ENCODE peak calls at places on chromosomes 3 and 15, in nine cellular contexts. E, C, G, P, R, B, D, F and U are unnamed samples. For H3K4me1 and H3K27me3, the result is how much of the 10 kb centered on the place peaks cover.

GRCh38 chr15:73822998-73823397 is 50.4 kb upstream of the TBC1D21 start:
- DNase-seq in R (no peak), P (no peak), E (no peak), B (no peak), G (peak), C (no peak), F (peak), D (no peak), U (no peak)

GRCh38 chr3:62368705-62369475 is 4.5 kb downstream of the FEZF2 start:
- DNase-seq in E (no peak), G (no peak), P (no peak), D (no peak), B (no peak), F (no peak), R (no peak), C (no peak), U (no peak)

GRCh38 chr3:55801676-55802075 is 314.6 kb upstream of the WNT5A start:
- DNase-seq in G (no peak), E (no peak), B (no peak), D (no peak), R (no peak), F (no peak), C (no peak), P (no peak), U (no peak)

GRCh38 chr3:177208746-177209145 is 11.5 kb upstream of the TBL1XR1 start:
- DNase-seq in D (no peak), C (no peak), F (no peak), G (no peak), R (no peak), P (no peak), B (no peak), E (no peak), U (no peak)

GRCh38 chr3:99504258-99504657 is 134.1 kb upstream of the COL8A1 start:
- DNase-seq in E (no peak), C (no peak), R (no peak), D (no peak), G (peak), B (no peak), P (no peak), F (no peak), U (no peak)

GRCh38 chr3:99242271-99242670 is 340.8 kb upstream of the DCBLD2 start:
- DNase-seq in G (peak), P (no peak), R (no peak), F (no peak), B (no peak), D (no peak), C (no peak), E (no peak), U (no peak)

GRCh38 chr15:48717458-48717857 is 71.9 kb upstream of the FBN1 start:
- DNase-seq in C (no peak), B (no peak), G (peak), P (no peak), D (no peak), F (no peak), R (no peak), E (no peak), U (no peak)

GRCh38 chr3:53140575-53141467 is 10.6 kb upstream of the RFT1 start:
- DNase-seq in R (no peak), B (no peak), P (no peak), F (no peak), E (no peak), G (peak), D (no peak), C (no peak), U (no peak)

GRCh38 chr3:32862247-32863013 is 44.6 kb downstream of the TRIM71 start:
- DNase-seq in C (no peak), D (no peak), G (no peak), P (no peak), B (no peak), R (no peak), F (no peak), E (no peak), U (no peak)

GRCh38 chr15:70193734-70194133 is 96.0 kb upstream of the TLE3 start:
- DNase-seq in E (no peak), F (no peak), B (no peak), D (no peak), G (no peak), P (no peak), R (no peak), C (no peak), U (peak)
- H3K4me1 ChIP-seq in E (under half), F (under half), B (under half), D (under half), G (under half), P (under half), R (under half), C (under half), U (under half)

GRCh38 chr3:127820871-127821853 is 1.2 kb downstream of the MGLL start:
- DNase-seq in C (no peak), G (peak), R (no peak), P (no peak), D (no peak), F (no peak), B (no peak), E (no peak), U (no peak)

GRCh38 chr3:127823590-127823857 is 1.2 kb upstream of the MGLL start:
- DNase-seq in C (no peak), P (no peak), F (no peak), E (no peak), B (no peak), G (no peak), R (no peak), D (no peak), U (no peak)

GRCh38 chr3:127824151-127824825 is 2.0 kb upstream of the MGLL start:
- DNase-seq in G (no peak), R (no peak), P (no peak), F (no peak), B (no peak), C (no peak), D (no peak), E (no peak), U (no peak)

GRCh38 chr3:127822166-127822835 is at the start of gene MGLL:
- DNase-seq in G (peak), R (no peak), D (no peak), E (no peak), P (no peak), C (no peak), F (peak), B (no peak), U (peak)

DNA sequence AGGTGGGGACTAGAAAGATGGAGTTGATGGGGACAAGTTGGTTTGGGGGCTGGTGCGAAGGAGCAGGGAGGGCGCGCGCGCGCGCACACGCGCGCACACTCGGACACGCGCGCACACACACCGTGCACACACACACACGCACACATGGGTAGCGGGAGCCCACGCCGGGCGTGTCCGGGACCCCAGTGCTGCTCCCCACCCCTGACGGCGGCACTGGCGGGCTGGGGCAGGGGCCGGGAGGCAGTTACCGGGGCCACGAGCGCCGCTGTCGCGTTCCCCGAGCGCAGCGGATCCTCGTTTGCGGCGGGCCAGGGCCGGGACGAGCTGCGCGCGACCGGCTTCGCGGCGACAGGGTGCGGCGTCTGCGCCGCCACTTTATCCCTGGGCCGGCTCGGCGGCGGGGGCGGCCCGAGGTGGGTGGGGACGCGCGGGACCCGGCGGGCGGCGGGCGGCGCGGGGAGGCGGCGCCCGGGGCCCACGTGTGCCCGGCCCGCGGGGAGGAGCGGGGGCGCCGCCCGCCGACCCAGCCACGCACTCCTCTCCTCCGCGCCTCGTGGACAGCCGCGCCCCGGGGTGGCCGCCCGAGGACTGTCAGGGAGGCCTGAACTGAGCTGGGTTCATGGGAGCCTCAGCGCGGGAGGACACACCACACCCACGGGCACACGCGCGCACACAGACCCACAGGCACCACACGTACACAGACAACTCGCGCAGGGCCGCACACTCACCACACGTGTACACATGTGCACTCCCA is 698 bp upstream of the MGLL start:
- DNase-seq in F (peak), E (no peak), B (no peak), D (no peak), G (peak), R (no peak), C (peak), P (no peak), U (peak)
- TF ChIP-seq POLR2A in F (peak), E (peak), B (no peak), D (peak), G (no peak), R (no peak), C (peak), P (no peak), U (no peak)

GRCh38 chr3:5238545-5238944 is 51.0 kb downstream of the EDEM1 start:
- DNase-seq in B (no peak), G (no peak), E (no peak), F (no peak), D (no peak), P (no peak), R (no peak), C (no peak), U (no peak)

GRCh38 chr3:5235655-5236054 is 48.1 kb downstream of the EDEM1 start:
- DNase-seq in C (no peak), D (no peak), P (no peak), R (no peak), F (no peak), E (no peak), B (no peak), G (no peak), U (no peak)

GRCh38 chr3:5240740-5241139 is 53.2 kb downstream of the EDEM1 start:
- DNase-seq in G (no peak), P (no peak), E (no peak), D (no peak), F (no peak), C (no peak), B (no peak), R (no peak), U (no peak)

GRCh38 chr3:5239602-5240001 is 52.1 kb downstream of the EDEM1 start:
- DNase-seq in P (no peak), G (peak), R (no peak), B (no peak), C (no peak), F (no peak), D (no peak), E (no peak), U (no peak)
- H3K27me3 ChIP-seq in P (under half), G (under half), R (under half), B (under half), C (under half), F (under half), D (under half), E (under half), U (under half)

DNA sequence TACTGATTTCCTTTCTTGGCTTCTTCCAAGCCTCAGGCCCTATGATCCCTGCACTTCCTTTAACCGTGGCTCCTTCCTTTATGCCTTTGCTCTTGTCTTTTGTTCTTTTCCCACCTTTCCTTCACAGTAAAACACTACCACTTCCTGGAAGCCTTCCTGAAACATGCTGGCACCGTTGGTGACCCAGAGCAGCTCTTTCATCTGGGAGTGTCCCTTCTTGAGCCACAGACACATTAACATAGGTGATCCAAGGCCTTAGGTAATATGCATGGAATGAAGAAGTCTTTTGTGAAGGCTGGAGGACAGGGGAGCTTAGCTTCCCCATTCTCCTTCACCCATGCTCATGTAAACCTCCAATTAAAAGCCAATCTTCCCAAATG is 39.4 kb downstream of the AMOTL2 start:
- DNase-seq in G (no peak), B (no peak), P (no peak), F (no peak), R (no peak), E (no peak), C (no peak), D (no peak), U (no peak)
- H3K4me1 ChIP-seq in G (under half), B (half or more), P (under half), F (under half), R (under half), E (under half), C (under half), D (under half), U (under half)

GRCh38 chr3:196711838-196712513 is at the start of the genes CEP19 and PIGX:
- DNase-seq in P (peak), D (peak), G (peak), C (peak), F (peak), R (peak), B (peak), E (peak), U (peak)

GRCh38 chr3:196708467-196708866 is 3.6 kb downstream of the CEP19 start:
- DNase-seq in E (no peak), B (no peak), D (no peak), C (no peak), P (no peak), F (no peak), G (no peak), R (no peak), U (no peak)

GRCh38 chr3:196707566-196707965 is 4.5 kb downstream of the CEP19 start:
- DNase-seq in E (no peak), F (no peak), B (no peak), C (no peak), R (no peak), G (no peak), P (no peak), D (no peak), U (no peak)

DNA sequence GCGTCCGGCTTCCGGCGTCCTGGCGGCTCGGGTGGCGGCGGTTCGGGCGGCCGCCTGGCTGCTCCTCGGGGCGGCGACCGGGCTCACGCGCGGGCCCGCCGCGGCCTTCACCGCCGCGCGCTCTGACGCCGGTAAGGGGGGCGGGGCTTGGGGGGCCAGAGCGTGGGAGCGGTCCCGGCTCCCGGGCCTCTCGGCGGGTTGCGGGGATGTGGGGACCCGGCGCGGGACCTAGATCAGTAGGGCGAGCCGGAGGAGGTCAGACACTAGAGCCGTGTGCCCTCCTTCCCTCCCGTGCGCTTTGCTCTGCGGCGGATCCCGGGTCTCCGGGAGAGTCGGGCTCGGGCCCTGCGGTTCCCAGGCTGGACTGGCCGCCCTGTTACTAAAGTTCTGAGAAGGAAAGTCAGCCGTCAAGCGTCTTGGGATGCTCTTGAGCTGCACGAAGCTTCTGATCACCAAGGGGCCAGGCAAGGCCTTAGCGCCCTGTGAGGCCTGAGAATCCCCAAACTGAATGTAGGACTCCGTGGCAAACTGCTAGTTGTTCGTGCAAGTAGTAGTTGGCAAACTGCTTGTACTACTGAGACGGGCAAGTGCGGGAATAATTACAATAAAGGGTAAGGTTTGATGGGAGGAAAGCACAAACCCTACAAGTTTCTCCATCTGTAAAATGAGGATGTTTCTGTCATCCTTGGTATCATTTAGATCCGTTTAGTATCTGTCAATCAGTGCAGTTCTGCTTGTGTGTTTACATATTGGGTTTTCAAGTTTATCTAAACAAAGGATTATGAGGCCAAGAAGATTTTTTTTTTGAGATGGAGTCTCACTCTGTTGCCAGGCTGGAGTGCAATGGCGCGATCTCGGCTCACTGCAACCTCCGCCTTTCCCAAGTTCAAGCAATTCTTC is 587 bp downstream of the PIGX start:
- DNase-seq in D (no peak), C (peak), F (peak), E (peak), P (no peak), G (peak), B (no peak), R (peak), U (peak)
- TF ChIP-seq POLR2A in D (no peak), C (peak), F (no peak), E (no peak), P (no peak), G (no peak), B (no peak), R (no peak), U (peak)

DNA sequence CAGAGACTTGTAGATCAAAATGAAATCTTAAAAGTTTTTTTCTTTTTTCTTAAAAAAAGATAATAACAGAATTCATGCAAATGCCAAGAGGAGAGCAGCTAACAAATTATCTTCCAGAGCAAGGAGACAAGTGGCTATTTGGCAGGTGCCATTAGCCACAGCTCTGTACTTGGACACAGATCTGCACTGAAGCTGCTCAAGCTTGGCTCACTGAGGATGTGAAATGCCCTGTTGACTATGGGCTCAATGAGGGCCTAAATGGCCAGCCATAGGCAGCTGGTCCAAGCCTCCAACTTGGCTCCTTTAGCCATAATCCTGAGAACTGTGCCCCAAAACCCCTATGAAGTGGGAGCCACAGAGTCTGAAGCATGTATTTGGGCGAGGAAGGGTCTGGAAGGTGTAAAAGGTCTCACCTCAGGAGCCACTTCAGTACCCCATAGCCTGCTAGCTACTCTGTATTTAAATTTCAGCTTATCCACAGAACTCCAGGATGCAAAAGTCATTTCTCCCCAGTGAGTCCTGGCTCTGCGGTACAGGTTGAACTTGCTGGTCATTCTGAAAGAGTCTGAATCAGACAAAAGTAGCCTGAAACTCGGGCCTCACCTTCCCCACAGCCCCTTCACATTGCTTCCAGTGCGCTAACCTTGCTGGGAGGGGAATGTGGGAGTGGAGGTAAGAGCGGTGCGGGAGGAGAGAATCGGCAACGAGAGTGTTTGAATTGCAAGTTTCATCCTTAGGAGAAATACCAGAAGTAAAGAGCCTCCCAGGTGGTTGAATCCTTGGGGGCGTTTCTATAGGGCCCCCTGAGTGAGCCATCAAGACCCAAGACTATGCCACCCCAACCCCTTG is 48.0 kb downstream of the ZIC4 start:
- DNase-seq in B (no peak), E (no peak), D (no peak), F (no peak), P (no peak), C (no peak), G (no peak), R (no peak), U (no peak)
- H3K27me3 ChIP-seq in B (under half), E (under half), D (half or more), F (half or more), P (half or more), C (half or more), G (half or more), R (under half), U (half or more)

GRCh38 chr15:98802187-98802586 is 153.8 kb downstream of the IGF1R start:
- DNase-seq in B (no peak), P (no peak), R (no peak), D (no peak), C (no peak), F (no peak), G (no peak), E (no peak), U (no peak)
- H3K4me1 ChIP-seq in B (half or more), P (under half), R (under half), D (under half), C (under half), F (half or more), G (under half), E (under half), U (half or more)

GRCh38 chr15:89912674-89913396 is at the start of gene ARPIN:
- DNase-seq in B (no peak), P (peak), R (peak), F (peak), D (no peak), G (peak), E (no peak), C (no peak), U (peak)
- TF ChIP-seq POLR2A in B (no peak), P (no peak), R (no peak), F (no peak), D (no peak), G (no peak), E (no peak), C (no peak), U (no peak)

DNA sequence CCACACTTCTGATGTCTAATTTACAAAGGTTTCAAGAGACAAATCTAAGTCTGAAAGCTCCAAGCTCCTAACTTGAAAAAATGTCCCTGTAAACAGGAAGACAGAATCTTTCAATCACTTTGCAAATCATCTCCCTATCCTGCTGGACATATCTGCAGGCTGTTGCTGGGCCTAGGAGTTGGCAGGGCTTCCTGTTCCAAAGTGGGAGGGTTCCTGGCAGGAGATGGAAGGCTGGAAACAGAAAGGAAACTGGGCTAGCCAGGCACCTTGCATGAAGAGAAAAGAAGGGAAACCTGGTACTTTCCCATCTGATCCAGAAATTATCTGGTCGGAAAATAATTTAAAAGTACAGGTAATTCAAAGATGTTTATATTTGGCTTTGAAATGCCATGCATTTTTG is 227.3 kb upstream of the IL12A start:
- DNase-seq in P (no peak), R (peak), F (peak), G (peak), D (no peak), C (no peak), B (no peak), E (no peak), U (peak)
- H3K27me3 ChIP-seq in P (under half), R (under half), F (under half), G (under half), D (under half), C (under half), B (under half), E (under half), U (under half)

GRCh38 chr15:67825880-67826716 is 789 bp downstream of the SKOR1 start:
- DNase-seq in C (no peak), E (no peak), D (no peak), R (no peak), G (no peak), B (no peak), F (no peak), P (peak), U (no peak)
- H3K4me1 ChIP-seq in C (under half), E (under half), D (half or more), R (under half), G (under half), B (under half), F (half or more), P (under half), U (half or more)